ENCODE peak calls at places on chromosomes 1 and 21, in ten cellular contexts. F is fibroblast of mammary gland; T is NCI-H1092; L is heart left ventricle; I is neural progenitor cell; M is kidney glomerular epithelial cell; R is CD4-positive, alpha-beta memory T cell; G is SHP77; P is activated gamma-delta T cell; Q is SK-N-SH. H is an unnamed sample.

GRCh38 chr21:39006653-39007417 is 176.4 kb downstream of the PSMG1 start:
- DNase-seq in F (peak), T (no peak), L (peak), I (no peak), M (no peak), R (no peak), G (no peak), P (no peak), Q (no peak), H (no peak)

GRCh38 chr1:43363283-43363934 is 4.4 kb downstream of the ELOVL1 start:
- DNase-seq in F (peak), T (no peak), L (no peak), I (no peak), M (no peak), R (no peak), G (no peak), P (no peak), Q (no peak), H (peak)

GRCh38 chr1:156480411-156481192 is 20.0 kb downstream of the MEF2D start:
- DNase-seq in F (peak), T (no peak), L (peak), I (peak), M (no peak), R (peak), G (peak), P (peak), Q (peak), H (no peak)

GRCh38 chr1:243842978-243843490 is 7.0 kb downstream of the AKT3 start:
- DNase-seq in F (peak), T (no peak), L (no peak), I (no peak), M (peak), R (no peak), G (no peak), P (no peak), Q (no peak), H (peak)

GRCh38 chr21:44943005-44943685 is 3.3 kb downstream of the SLX9 start:
- DNase-seq in F (no peak), T (no peak), L (no peak), I (no peak), M (no peak), R (no peak), G (no peak), P (no peak), Q (no peak), H (no peak)

GRCh38 chr1:109394591-109395281 is 3.0 kb downstream of the SORT1 start:
- DNase-seq in F (no peak), T (no peak), L (no peak), I (no peak), M (no peak), R (no peak), G (no peak), P (no peak), Q (no peak), H (no peak)

GRCh38 chr1:100422065-100422464 is 69.8 kb downstream of the CDC14A start:
- DNase-seq in F (no peak), T (no peak), L (no peak), I (peak), M (no peak), R (no peak), G (no peak), P (no peak), Q (no peak), H (no peak)

GRCh38 chr21:45990741-45991605 is 9.4 kb downstream of the COL6A1 start:
- DNase-seq in F (no peak), T (no peak), L (peak), I (no peak), M (no peak), R (no peak), G (no peak), P (no peak), Q (no peak), H (no peak)

GRCh38 chr1:223670458-223671159 is 5.1 kb upstream of the CAPN8 start:
- DNase-seq in F (peak), T (peak), L (no peak), I (peak), M (peak), R (no peak), G (peak), P (no peak), Q (peak), H (peak)

GRCh38 chr1:27581823-27582243 is 22.1 kb downstream of the AHDC1 start:
- DNase-seq in F (peak), T (no peak), L (no peak), I (no peak), M (no peak), R (no peak), G (no peak), P (no peak), Q (no peak), H (no peak)

GRCh38 chr1:225880636-225881035 is 1.5 kb downstream of the TMEM63A start:
- DNase-seq in F (no peak), T (no peak), L (no peak), I (no peak), M (no peak), R (no peak), G (no peak), P (no peak), Q (no peak), H (no peak)

GRCh38 chr1:85448358-85448757 is 16.6 kb downstream of the DDAH1 start:
- DNase-seq in F (peak), T (no peak), L (no peak), I (no peak), M (no peak), R (no peak), G (no peak), P (no peak), Q (no peak), H (no peak)

GRCh38 chr21:43789276-43790052 is at the start of gene RRP1:
- DNase-seq in F (peak), T (peak), L (peak), I (peak), M (peak), R (peak), G (peak), P (peak), Q (peak), H (peak)

GRCh38 chr1:246569248-246570238 is 3.3 kb downstream of the CNST start:
- DNase-seq in F (peak), T (no peak), L (no peak), I (no peak), M (peak), R (peak), G (no peak), P (no peak), Q (no peak), H (peak)

GRCh38 chr1:35544976-35545375 is 12.2 kb downstream of the KIAA0319L start:
- DNase-seq in F (peak), T (peak), L (peak), I (peak), M (peak), R (peak), G (peak), P (no peak), Q (peak), H (no peak)

GRCh38 chr21:44400791-44401385 is 47.5 kb downstream of the TRPM2 start:
- DNase-seq in F (no peak), T (no peak), L (no peak), I (no peak), M (no peak), R (no peak), G (no peak), P (no peak), Q (no peak), H (no peak)

GRCh38 chr1:65527672-65528071 is 107.2 kb downstream of the LEPR start:
- DNase-seq in F (no peak), T (no peak), L (no peak), I (peak), M (no peak), R (no peak), G (no peak), P (no peak), Q (peak), H (no peak)

GRCh38 chr1:14184346-14184963 is 414.0 kb upstream of the KAZN start:
- DNase-seq in F (no peak), T (peak), L (peak), I (no peak), M (no peak), R (no peak), G (no peak), P (no peak), Q (no peak), H (no peak)

GRCh38 chr1:28144203-28145135 is 32.0 kb downstream of the PTAFR start:
- DNase-seq in F (peak), T (no peak), L (no peak), I (no peak), M (peak), R (no peak), G (no peak), P (no peak), Q (no peak), H (peak)

GRCh38 chr1:236858203-236858602 is 63.1 kb downstream of the MTR start:
- DNase-seq in F (no peak), T (no peak), L (no peak), I (no peak), M (no peak), R (no peak), G (no peak), P (no peak), Q (no peak), H (no peak)

GRCh38 chr1:30754684-30755171 is 2.8 kb downstream of the LAPTM5 start:
- DNase-seq in F (no peak), T (no peak), L (no peak), I (no peak), M (no peak), R (no peak), G (no peak), P (no peak), Q (no peak), H (no peak)

GRCh38 chr1:247331172-247331525 is 518 bp downstream of the ZNF496 start:
- DNase-seq in F (peak), T (peak), L (peak), I (peak), M (peak), R (peak), G (peak), P (peak), Q (peak), H (peak)

GRCh38 chr1:154992721-154993571 is 440 bp upstream of the LENEP start:
- DNase-seq in F (peak), T (no peak), L (no peak), I (no peak), M (no peak), R (no peak), G (peak), P (no peak), Q (no peak), H (peak)

GRCh38 chr1:176785810-176786209 is 322.8 kb downstream of the PAPPA2 start:
- DNase-seq in F (no peak), T (no peak), L (no peak), I (no peak), M (no peak), R (no peak), G (no peak), P (no peak), Q (no peak), H (no peak)

GRCh38 chr21:36759348-36760083 is 60.6 kb downstream of the SIM2 start:
- DNase-seq in F (no peak), T (no peak), L (no peak), I (no peak), M (no peak), R (no peak), G (no peak), P (no peak), Q (no peak), H (no peak)

GRCh38 chr1:15994081-15994480 is 10.0 kb upstream of the SRARP start:
- DNase-seq in F (no peak), T (no peak), L (no peak), I (no peak), M (no peak), R (no peak), G (no peak), P (no peak), Q (no peak), H (no peak)

GRCh38 chr1:182301467-182302198 is 90.0 kb downstream of the GLUL start:
- DNase-seq in F (peak), T (no peak), L (peak), I (peak), M (no peak), R (no peak), G (no peak), P (no peak), Q (no peak), H (no peak)

GRCh38 chr1:23598424-23598823 is 39.1 kb upstream of the ID3 start:
- DNase-seq in F (no peak), T (peak), L (no peak), I (peak), M (no peak), R (no peak), G (no peak), P (no peak), Q (peak), H (no peak)

GRCh38 chr1:40662151-40662550 is 3.3 kb downstream of the RIMS3 start:
- DNase-seq in F (no peak), T (no peak), L (no peak), I (no peak), M (no peak), R (no peak), G (no peak), P (no peak), Q (no peak), H (no peak)

GRCh38 chr1:212816567-212817278 is 25.0 kb downstream of the TATDN3 start:
- DNase-seq in F (no peak), T (no peak), L (no peak), I (no peak), M (no peak), R (no peak), G (no peak), P (no peak), Q (peak), H (no peak)

GRCh38 chr1:109625176-109625575 is 5.5 kb downstream of the AMPD2 start:
- DNase-seq in F (no peak), T (no peak), L (no peak), I (no peak), M (no peak), R (no peak), G (no peak), P (no peak), Q (peak), H (no peak)

GRCh38 chr1:41456847-41457540 is 27.5 kb downstream of the EDN2 start:
- DNase-seq in F (no peak), T (no peak), L (no peak), I (no peak), M (no peak), R (no peak), G (no peak), P (no peak), Q (no peak), H (no peak)

GRCh38 chr1:47418122-47418521 is 2.0 kb downstream of the FOXE3 start:
- DNase-seq in F (no peak), T (no peak), L (no peak), I (no peak), M (no peak), R (no peak), G (no peak), P (no peak), Q (no peak), H (no peak)

H was measured in RCC 7860.